ENCODE peak calls at places on chromosome 1, in eight cellular contexts. One of them, this sample, is unnamed.

GRCh38 chr1:22287946-22288520 is 145.1 kb upstream of the WNT4 start:
- DNase-seq in CD8-positive, alpha-beta memory T cell: no peak
- DNase-seq in aorta: peak
- DNase-seq in colonic mucosa: no peak
- DNase-seq in substantia nigra: no peak
- DNase-seq in EH: no peak
- DNase-seq in kidney tubule cell: no peak
- DNase-seq in CD4-positive, alpha-beta T cell: no peak
- DNase-seq in this sample: peak

GRCh38 chr1:74395492-74395891 is 116.9 kb downstream of the LRRC53 start:
- DNase-seq in CD8-positive, alpha-beta memory T cell: no peak
- DNase-seq in aorta: no peak
- DNase-seq in colonic mucosa: no peak
- DNase-seq in substantia nigra: no peak
- DNase-seq in EH: no peak
- DNase-seq in kidney tubule cell: no peak
- DNase-seq in CD4-positive, alpha-beta T cell: no peak
- DNase-seq in this sample: no peak

GRCh38 chr1:53590104-53590503 is 130.9 kb downstream of the DMRTB1 start:
- DNase-seq in CD8-positive, alpha-beta memory T cell: no peak
- DNase-seq in aorta: peak
- DNase-seq in colonic mucosa: no peak
- DNase-seq in substantia nigra: no peak
- DNase-seq in EH: no peak
- DNase-seq in kidney tubule cell: no peak
- DNase-seq in CD4-positive, alpha-beta T cell: no peak
- DNase-seq in this sample: no peak

GRCh38 chr1:53400761-53401379 is 58.3 kb upstream of the DMRTB1 start:
- DNase-seq in CD8-positive, alpha-beta memory T cell: no peak
- DNase-seq in aorta: no peak
- DNase-seq in colonic mucosa: no peak
- DNase-seq in substantia nigra: no peak
- DNase-seq in EH: no peak
- DNase-seq in kidney tubule cell: no peak
- DNase-seq in CD4-positive, alpha-beta T cell: no peak
- DNase-seq in this sample: peak

GRCh38 chr1:176783281-176783680 is 320.3 kb downstream of the PAPPA2 start:
- DNase-seq in CD8-positive, alpha-beta memory T cell: no peak
- DNase-seq in aorta: no peak
- DNase-seq in colonic mucosa: no peak
- DNase-seq in substantia nigra: no peak
- DNase-seq in EH: no peak
- DNase-seq in kidney tubule cell: no peak
- DNase-seq in CD4-positive, alpha-beta T cell: no peak
- DNase-seq in this sample: no peak

GRCh38 chr1:204746838-204747442 is 61.4 kb upstream of the LRRN2 start:
- DNase-seq in CD8-positive, alpha-beta memory T cell: peak
- DNase-seq in aorta: no peak
- DNase-seq in colonic mucosa: peak
- DNase-seq in substantia nigra: no peak
- DNase-seq in EH: peak
- DNase-seq in kidney tubule cell: peak
- DNase-seq in CD4-positive, alpha-beta T cell: peak
- DNase-seq in this sample: no peak

GRCh38 chr1:9004731-9005708 is 21.2 kb downstream of the SLC2A7 start:
- DNase-seq in CD8-positive, alpha-beta memory T cell: peak
- DNase-seq in aorta: peak
- DNase-seq in colonic mucosa: peak
- DNase-seq in substantia nigra: no peak
- DNase-seq in EH: peak
- DNase-seq in kidney tubule cell: peak
- DNase-seq in CD4-positive, alpha-beta T cell: peak
- DNase-seq in this sample: peak

GRCh38 chr1:58754683-58755467 is 29.0 kb downstream of the JUN start:
- DNase-seq in CD8-positive, alpha-beta memory T cell: peak
- DNase-seq in aorta: no peak
- DNase-seq in colonic mucosa: no peak
- DNase-seq in substantia nigra: no peak
- DNase-seq in EH: no peak
- DNase-seq in kidney tubule cell: no peak
- DNase-seq in CD4-positive, alpha-beta T cell: no peak
- DNase-seq in this sample: no peak

GRCh38 chr1:41423511-41424191 is 60.8 kb downstream of the EDN2 start:
- DNase-seq in CD8-positive, alpha-beta memory T cell: no peak
- DNase-seq in aorta: peak
- DNase-seq in colonic mucosa: no peak
- DNase-seq in substantia nigra: no peak
- DNase-seq in EH: no peak
- DNase-seq in kidney tubule cell: no peak
- DNase-seq in CD4-positive, alpha-beta T cell: no peak
- DNase-seq in this sample: no peak

GRCh38 chr1:30966690-30967369 is 58.3 kb upstream of the SDC3 start:
- DNase-seq in CD8-positive, alpha-beta memory T cell: no peak
- DNase-seq in aorta: no peak
- DNase-seq in colonic mucosa: no peak
- DNase-seq in substantia nigra: no peak
- DNase-seq in EH: peak
- DNase-seq in kidney tubule cell: peak
- DNase-seq in CD4-positive, alpha-beta T cell: no peak
- DNase-seq in this sample: no peak

GRCh38 chr1:171310661-171311087 is 3.3 kb upstream of the FMO4 start:
- DNase-seq in CD8-positive, alpha-beta memory T cell: no peak
- DNase-seq in aorta: no peak
- DNase-seq in colonic mucosa: no peak
- DNase-seq in substantia nigra: no peak
- DNase-seq in EH: peak
- DNase-seq in kidney tubule cell: peak
- DNase-seq in CD4-positive, alpha-beta T cell: no peak
- DNase-seq in this sample: no peak

GRCh38 chr1:226685196-226685820 is 53.8 kb downstream of the ITPKB start:
- DNase-seq in CD8-positive, alpha-beta memory T cell: no peak
- DNase-seq in aorta: no peak
- DNase-seq in colonic mucosa: no peak
- DNase-seq in substantia nigra: no peak
- DNase-seq in EH: no peak
- DNase-seq in kidney tubule cell: no peak
- DNase-seq in CD4-positive, alpha-beta T cell: no peak
- DNase-seq in this sample: no peak

GRCh38 chr1:39573736-39574624 is 2.6 kb downstream of the PABPC4 start:
- DNase-seq in CD8-positive, alpha-beta memory T cell: no peak
- DNase-seq in aorta: no peak
- DNase-seq in colonic mucosa: no peak
- DNase-seq in substantia nigra: no peak
- DNase-seq in EH: peak
- DNase-seq in kidney tubule cell: peak
- DNase-seq in CD4-positive, alpha-beta T cell: no peak
- DNase-seq in this sample: no peak

GRCh38 chr1:18868354-18868753 is 8.9 kb upstream of the TAS1R2 start:
- DNase-seq in CD8-positive, alpha-beta memory T cell: no peak
- DNase-seq in aorta: no peak
- DNase-seq in colonic mucosa: no peak
- DNase-seq in substantia nigra: no peak
- DNase-seq in EH: no peak
- DNase-seq in kidney tubule cell: no peak
- DNase-seq in CD4-positive, alpha-beta T cell: no peak
- DNase-seq in this sample: no peak

GRCh38 chr1:117237701-117238413 is 27.1 kb upstream of the VTCN1 start:
- DNase-seq in CD8-positive, alpha-beta memory T cell: no peak
- DNase-seq in aorta: no peak
- DNase-seq in colonic mucosa: no peak
- DNase-seq in substantia nigra: no peak
- DNase-seq in EH: peak
- DNase-seq in kidney tubule cell: peak
- DNase-seq in CD4-positive, alpha-beta T cell: no peak
- DNase-seq in this sample: no peak

GRCh38 chr1:177710973-177711372 is 258.9 kb downstream of the SEC16B start:
- DNase-seq in CD8-positive, alpha-beta memory T cell: no peak
- DNase-seq in aorta: no peak
- DNase-seq in colonic mucosa: no peak
- DNase-seq in substantia nigra: no peak
- DNase-seq in EH: no peak
- DNase-seq in kidney tubule cell: no peak
- DNase-seq in CD4-positive, alpha-beta T cell: no peak
- DNase-seq in this sample: no peak

GRCh38 chr1:236465231-236465958 is 58.4 kb upstream of the LGALS8 start:
- DNase-seq in CD8-positive, alpha-beta memory T cell: no peak
- DNase-seq in aorta: no peak
- DNase-seq in colonic mucosa: no peak
- DNase-seq in substantia nigra: no peak
- DNase-seq in EH: no peak
- DNase-seq in kidney tubule cell: no peak
- DNase-seq in CD4-positive, alpha-beta T cell: no peak
- DNase-seq in this sample: no peak

GRCh38 chr1:33097137-33097611 is 16.2 kb downstream of the AZIN2 start:
- DNase-seq in CD8-positive, alpha-beta memory T cell: no peak
- DNase-seq in aorta: no peak
- DNase-seq in colonic mucosa: no peak
- DNase-seq in substantia nigra: no peak
- DNase-seq in EH: peak
- DNase-seq in kidney tubule cell: peak
- DNase-seq in CD4-positive, alpha-beta T cell: no peak
- DNase-seq in this sample: no peak

GRCh38 chr1:202952818-202953217 is 5.3 kb downstream of the ADIPOR1 start:
- DNase-seq in CD8-positive, alpha-beta memory T cell: no peak
- DNase-seq in aorta: no peak
- DNase-seq in colonic mucosa: peak
- DNase-seq in substantia nigra: no peak
- DNase-seq in EH: peak
- DNase-seq in kidney tubule cell: peak
- DNase-seq in CD4-positive, alpha-beta T cell: no peak
- DNase-seq in this sample: no peak

GRCh38 chr1:215526147-215526845 is 40.8 kb upstream of the KCTD3 start:
- DNase-seq in CD8-positive, alpha-beta memory T cell: no peak
- DNase-seq in aorta: no peak
- DNase-seq in colonic mucosa: no peak
- DNase-seq in substantia nigra: no peak
- DNase-seq in EH: peak
- DNase-seq in kidney tubule cell: peak
- DNase-seq in CD4-positive, alpha-beta T cell: no peak
- DNase-seq in this sample: no peak

GRCh38 chr1:181135815-181136737 is 47.6 kb downstream of the IER5 start:
- DNase-seq in CD8-positive, alpha-beta memory T cell: no peak
- DNase-seq in aorta: no peak
- DNase-seq in colonic mucosa: no peak
- DNase-seq in substantia nigra: no peak
- DNase-seq in EH: peak
- DNase-seq in kidney tubule cell: peak
- DNase-seq in CD4-positive, alpha-beta T cell: no peak
- DNase-seq in this sample: no peak

GRCh38 chr1:170377896-170378634 is 153.9 kb upstream of the GORAB start:
- DNase-seq in CD8-positive, alpha-beta memory T cell: no peak
- DNase-seq in aorta: no peak
- DNase-seq in colonic mucosa: no peak
- DNase-seq in substantia nigra: no peak
- DNase-seq in EH: peak
- DNase-seq in kidney tubule cell: no peak
- DNase-seq in CD4-positive, alpha-beta T cell: no peak
- DNase-seq in this sample: no peak

GRCh38 chr1:108691128-108691885 is 803 bp upstream of the PRPF38B start:
- DNase-seq in CD8-positive, alpha-beta memory T cell: no peak
- DNase-seq in aorta: no peak
- DNase-seq in colonic mucosa: peak
- DNase-seq in substantia nigra: no peak
- DNase-seq in EH: no peak
- DNase-seq in kidney tubule cell: peak
- DNase-seq in CD4-positive, alpha-beta T cell: no peak
- DNase-seq in this sample: no peak

GRCh38 chr1:101239095-101240040 is 2.5 kb downstream of the S1PR1 start:
- DNase-seq in CD8-positive, alpha-beta memory T cell: peak
- DNase-seq in aorta: no peak
- DNase-seq in colonic mucosa: no peak
- DNase-seq in substantia nigra: no peak
- DNase-seq in EH: no peak
- DNase-seq in kidney tubule cell: no peak
- DNase-seq in CD4-positive, alpha-beta T cell: peak
- DNase-seq in this sample: no peak

GRCh38 chr1:217535601-217536377 is 95.1 kb downstream of the GPATCH2 start:
- DNase-seq in CD8-positive, alpha-beta memory T cell: no peak
- DNase-seq in aorta: no peak
- DNase-seq in colonic mucosa: no peak
- DNase-seq in substantia nigra: no peak
- DNase-seq in EH: peak
- DNase-seq in kidney tubule cell: peak
- DNase-seq in CD4-positive, alpha-beta T cell: no peak
- DNase-seq in this sample: no peak

GRCh38 chr1:226945858-226946245 is 5.8 kb downstream of the COQ8A start:
- DNase-seq in CD8-positive, alpha-beta memory T cell: no peak
- DNase-seq in aorta: no peak
- DNase-seq in colonic mucosa: no peak
- DNase-seq in substantia nigra: no peak
- DNase-seq in EH: no peak
- DNase-seq in kidney tubule cell: no peak
- DNase-seq in CD4-positive, alpha-beta T cell: no peak
- DNase-seq in this sample: no peak

GRCh38 chr1:58884706-58885661 is 101.1 kb upstream of the JUN start:
- DNase-seq in CD8-positive, alpha-beta memory T cell: no peak
- DNase-seq in aorta: no peak
- DNase-seq in colonic mucosa: peak
- DNase-seq in substantia nigra: no peak
- DNase-seq in EH: no peak
- DNase-seq in kidney tubule cell: no peak
- DNase-seq in CD4-positive, alpha-beta T cell: no peak
- DNase-seq in this sample: peak